ENCODE peak calls at places on chromosomes 2 and 18, in eight cellular contexts. C is mesenchymal stem cell, Z is K562, P is OCI-LY7, V is lung, O is spleen, S is prostate gland, T is cardiac muscle cell. Q is an unnamed sample.
A peak's percentile ranks its signal among the peaks of the same experiment; 100 is the strongest.

GRCh38 chr18:5851998-5852397 is 43.3 kb downstream of the TMEM200C start:
- DNase-seq in C (no peak), Z (no peak), P (no peak), V (no peak), O (no peak), S (no peak), T (no peak), Q (no peak)

GRCh38 chr2:122203523-122203922 is 448.1 kb downstream of the TSN start:
- DNase-seq in C (no peak), Z (no peak), P (no peak), V (no peak), O (no peak), S (no peak), T (no peak), Q (no peak)

GRCh38 chr2:237754849-237755248 is 43.7 kb upstream of the RBM44 start:
- DNase-seq in C (no peak), Z (no peak), P (no peak), V (no peak), O (no peak), S (no peak), T (peak; percentile 23), Q (no peak)

GRCh38 chr18:50695431-50696176 is 124.2 kb downstream of the MRO start:
- DNase-seq in C (no peak), Z (no peak), P (no peak), V (no peak), O (no peak), S (no peak), T (peak; percentile 71), Q (no peak)

GRCh38 chr2:207484444-207485391 is 45.0 kb upstream of the CREB1 start:
- DNase-seq in C (no peak), Z (no peak), P (peak; percentile 34), V (no peak), O (no peak), S (no peak), T (peak; percentile 49), Q (no peak)

GRCh38 chr18:13502585-13502984 is 223.8 kb downstream of the FAM210A start:
- DNase-seq in C (no peak), Z (no peak), P (no peak), V (no peak), O (no peak), S (no peak), T (no peak), Q (no peak)

GRCh38 chr2:68837861-68838341 is 33.3 kb downstream of the BMP10 start:
- DNase-seq in C (no peak), Z (no peak), P (no peak), V (no peak), O (no peak), S (no peak), T (no peak), Q (no peak)

GRCh38 chr2:36976065-36976464 is 9.7 kb upstream of the STRN start:
- DNase-seq in C (no peak), Z (no peak), P (no peak), V (no peak), O (no peak), S (no peak), T (no peak), Q (no peak)

GRCh38 chr2:42809131-42809875 is 16.9 kb upstream of the HAAO start:
- DNase-seq in C (no peak), Z (no peak), P (peak; percentile 29), V (peak; percentile 68), O (no peak), S (no peak), T (no peak), Q (peak; percentile 45)

GRCh38 chr2:109385506-109385905 is 228.3 kb downstream of the SEPTIN10 start:
- DNase-seq in C (no peak), Z (no peak), P (no peak), V (no peak), O (peak; percentile 64), S (no peak), T (no peak), Q (no peak)

GRCh38 chr2:35973132-35973736 is 382.3 kb upstream of the CRIM1 start:
- DNase-seq in C (peak; percentile 24), Z (no peak), P (peak; percentile 22), V (no peak), O (no peak), S (no peak), T (peak; percentile 46), Q (peak; percentile 59)

GRCh38 chr2:135093192-135093591 is 41.1 kb downstream of the RAB3GAP1 start:
- DNase-seq in C (no peak), Z (no peak), P (no peak), V (no peak), O (no peak), S (no peak), T (no peak), Q (no peak)

GRCh38 chr2:56741601-56742102 is 557.9 kb downstream of the CCDC85A start:
- DNase-seq in C (peak; percentile 95), Z (no peak), P (no peak), V (peak; percentile 33), O (no peak), S (no peak), T (peak; percentile 5), Q (no peak)

GRCh38 chr18:72541871-72542690 is 2.1 kb downstream of the CBLN2 start:
- DNase-seq in C (no peak), Z (no peak), P (no peak), V (no peak), O (no peak), S (no peak), T (peak; percentile 48), Q (no peak)

GRCh38 chr2:55949211-55949610 is 25.6 kb upstream of the EFEMP1 start:
- DNase-seq in C (no peak), Z (no peak), P (no peak), V (no peak), O (no peak), S (no peak), T (no peak), Q (no peak)

GRCh38 chr18:8654482-8655451 is 45.5 kb downstream of the RAB12 start:
- DNase-seq in C (peak; percentile 33), Z (peak; percentile 50), P (peak; percentile 55), V (no peak), O (no peak), S (no peak), T (no peak), Q (peak; percentile 39)

GRCh38 chr2:231436957-231437356 is 27.3 kb downstream of the NCL start:
- DNase-seq in C (no peak), Z (no peak), P (no peak), V (no peak), O (peak; percentile 43), S (no peak), T (no peak), Q (no peak)

GRCh38 chr2:3277050-3277747 is 100.4 kb downstream of the EIPR1 start:
- DNase-seq in C (no peak), Z (no peak), P (no peak), V (no peak), O (peak; percentile 38), S (no peak), T (no peak), Q (no peak)

GRCh38 chr2:60867848-60868247 is 13.5 kb upstream of the REL start:
- DNase-seq in C (no peak), Z (no peak), P (peak; percentile 81), V (peak; percentile 46), O (no peak), S (no peak), T (no peak), Q (no peak)

DNA sequence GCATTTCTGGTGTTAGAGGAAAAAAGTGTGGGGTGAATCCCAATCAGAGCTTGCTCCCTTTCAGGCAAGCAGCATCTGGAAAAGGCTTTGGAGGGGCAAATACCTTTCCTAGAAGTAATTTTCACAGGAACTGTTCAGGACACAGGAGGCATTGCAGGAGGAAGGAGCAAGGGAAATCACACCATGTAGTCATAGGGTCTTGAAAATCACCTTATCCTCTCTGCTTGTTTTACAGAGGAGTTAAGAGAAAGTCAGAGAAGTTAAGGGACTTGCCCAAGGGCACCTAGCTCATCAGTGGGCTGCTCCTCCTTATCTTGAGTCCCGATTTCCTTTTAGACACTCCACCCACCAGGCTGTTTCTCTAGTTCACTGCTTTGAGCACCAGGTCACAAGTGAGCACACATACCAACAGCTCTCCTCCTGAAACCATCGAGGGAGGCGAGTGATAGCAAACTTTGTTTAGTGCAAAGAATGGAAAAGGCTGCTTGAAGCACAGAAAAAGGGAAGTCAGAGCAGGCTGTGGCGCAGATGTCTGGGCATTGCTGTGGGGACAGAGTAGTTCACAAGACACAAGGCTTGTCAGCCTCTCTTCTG is 89.2 kb upstream of the CXCR4 start:
- DNase-seq in C (no peak), Z (no peak), P (peak; percentile 96), V (no peak), O (peak; percentile 88), S (no peak), T (no peak), Q (no peak)
- H3K4me3 ChIP-seq in C (no peak overlapping the region), Z (no peak overlapping the region), P (peak overlapping the region; percentile 58), V (no peak overlapping the region), O (no peak overlapping the region), S (no peak overlapping the region), T (no peak overlapping the region), Q (no peak overlapping the region)

DNA sequence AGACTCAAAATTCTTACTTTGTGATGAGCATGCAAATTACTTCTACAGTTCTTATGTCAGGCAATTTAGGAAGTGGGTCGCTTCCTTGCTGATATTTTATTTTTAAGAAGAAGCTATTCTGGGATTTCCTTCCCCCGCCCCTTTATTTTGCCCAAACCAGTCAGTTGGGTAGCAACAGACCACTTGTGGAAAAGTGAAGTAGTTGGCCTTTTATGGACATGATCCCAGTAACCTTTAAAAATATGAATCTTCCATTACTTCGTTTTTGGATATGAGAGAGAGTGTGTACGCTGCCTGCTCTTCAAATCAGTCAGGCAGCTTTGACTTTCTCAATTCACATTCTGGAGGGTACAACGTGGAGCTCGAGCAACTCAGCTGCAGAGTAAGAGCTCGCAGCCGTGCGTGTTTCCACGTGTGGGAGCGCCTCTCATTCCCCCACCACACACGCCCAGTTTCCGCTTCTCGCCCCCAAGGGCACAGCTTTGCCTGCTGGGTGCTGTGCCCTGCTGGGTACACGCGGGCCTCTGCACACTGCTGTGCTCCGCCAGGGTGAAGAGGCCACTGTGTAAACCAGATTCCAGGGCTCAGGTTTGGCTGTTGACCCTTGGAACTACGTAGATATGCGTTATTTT is 92.6 kb downstream of the ITGB1BP1 start:
- DNase-seq in C (no peak), Z (no peak), P (no peak), V (no peak), O (no peak), S (no peak), T (no peak), Q (no peak)
- H3K4me1 ChIP-seq in C (peaks cover 5% of the 10 kb centered on the region), Z (peaks cover 10% of the 10 kb centered on the region), P (peaks cover 8% of the 10 kb centered on the region), V (no peaks in the 10 kb centered on the region), O (peaks cover 15% of the 10 kb centered on the region), S (no peaks in the 10 kb centered on the region), T (peaks cover 53% of the 10 kb centered on the region), Q (peaks cover 3% of the 10 kb centered on the region)

DNA sequence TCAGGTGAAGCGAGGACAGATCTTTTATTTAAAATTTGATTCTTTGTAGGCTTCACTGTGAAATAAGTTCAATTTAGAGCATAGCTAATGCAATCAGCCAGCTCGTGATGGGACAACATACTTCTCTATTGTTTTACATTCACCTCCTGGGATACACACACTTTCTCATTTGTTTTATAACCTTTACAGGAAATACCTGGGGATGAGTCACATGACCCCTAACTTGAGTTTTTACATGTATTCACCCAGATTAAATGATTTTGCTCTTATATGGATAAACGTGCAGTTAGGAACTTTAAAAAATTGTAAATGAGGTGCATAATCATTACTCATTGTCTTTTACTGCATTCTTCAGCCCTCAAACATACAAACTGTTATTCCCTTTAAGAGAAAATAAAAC is 152.1 kb downstream of the NEDD4L start:
- DNase-seq in C (no peak), Z (no peak), P (no peak), V (no peak), O (no peak), S (no peak), T (no peak), Q (no peak)
- H3K4me3 ChIP-seq in C (no peak overlapping the region), Z (no peak overlapping the region), P (no peak overlapping the region), V (no peak overlapping the region), O (no peak overlapping the region), S (peak overlapping the region; percentile 25), T (no peak overlapping the region), Q (no peak overlapping the region)

GRCh38 chr2:74009577-74009976 is 24.9 kb downstream of the TET3 start:
- DNase-seq in C (no peak), Z (no peak), P (no peak), V (no peak), O (peak; percentile 37), S (no peak), T (no peak), Q (no peak)
- H3K4me1 ChIP-seq in C (peaks cover 17% of the 10 kb centered on the region), Z (peaks cover 22% of the 10 kb centered on the region), P (no peaks in the 10 kb centered on the region), V (peaks cover 17% of the 10 kb centered on the region), O (peaks cover 28% of the 10 kb centered on the region), S (peaks cover 18% of the 10 kb centered on the region), T (peaks cover 25% of the 10 kb centered on the region), Q (peaks cover 7% of the 10 kb centered on the region)